ENCODE peak calls at places on chromosomes 3 and 15, in six cellular contexts. One of them, this sample, is unnamed.

GRCh38 chr3:10666621-10667020 is 149.4 kb upstream of the SLC6A11 start:
- DNase-seq in HEK293T: no peak
- DNase-seq in naive thymus-derived CD8-positive, alpha-beta T cell: no peak
- DNase-seq in stimulated activated CD8-positive, alpha-beta memory T cell treated with anti-CD3 and anti-CD28 coated beads, Interleukin-2, amount 100 ng/mL, for 48 hours: no peak
- DNase-seq in neural crest cell: no peak
- DNase-seq in COR-L47: no peak
- DNase-seq in this sample: peak; percentile 78

GRCh38 chr3:182118081-182118480 is 406.4 kb downstream of the SOX2 start:
- DNase-seq in HEK293T: no peak
- DNase-seq in naive thymus-derived CD8-positive, alpha-beta T cell: no peak
- DNase-seq in stimulated activated CD8-positive, alpha-beta memory T cell treated with anti-CD3 and anti-CD28 coated beads, Interleukin-2, amount 100 ng/mL, for 48 hours: no peak
- DNase-seq in COR-L47: peak; percentile 61
- DNase-seq in neural crest cell: no peak
- DNase-seq in this sample: no peak

GRCh38 chr3:32401141-32401540 is 9.5 kb downstream of the CMTM7 start:
- DNase-seq in naive thymus-derived CD8-positive, alpha-beta T cell: no peak
- DNase-seq in stimulated activated CD8-positive, alpha-beta memory T cell treated with anti-CD3 and anti-CD28 coated beads, Interleukin-2, amount 100 ng/mL, for 48 hours: no peak
- DNase-seq in HEK293T: no peak
- DNase-seq in COR-L47: no peak
- DNase-seq in neural crest cell: no peak
- DNase-seq in this sample: no peak

GRCh38 chr15:75201609-75202250 is at the start of gene C15orf39:
- DNase-seq in naive thymus-derived CD8-positive, alpha-beta T cell: peak; percentile 91
- DNase-seq in COR-L47: peak; percentile 73
- DNase-seq in neural crest cell: peak; percentile 73
- DNase-seq in HEK293T: peak; percentile 94
- DNase-seq in stimulated activated CD8-positive, alpha-beta memory T cell treated with anti-CD3 and anti-CD28 coated beads, Interleukin-2, amount 100 ng/mL, for 48 hours: peak; percentile 67
- DNase-seq in this sample: peak; percentile 40

GRCh38 chr15:34890424-34890823 is 79.1 kb downstream of the AQR start:
- DNase-seq in HEK293T: no peak
- DNase-seq in naive thymus-derived CD8-positive, alpha-beta T cell: no peak
- DNase-seq in COR-L47: no peak
- DNase-seq in stimulated activated CD8-positive, alpha-beta memory T cell treated with anti-CD3 and anti-CD28 coated beads, Interleukin-2, amount 100 ng/mL, for 48 hours: no peak
- DNase-seq in neural crest cell: no peak
- DNase-seq in this sample: no peak

GRCh38 chr3:31532587-31533168 is at the start of gene STT3B:
- DNase-seq in COR-L47: peak; percentile 42
- DNase-seq in HEK293T: peak; percentile 46
- DNase-seq in naive thymus-derived CD8-positive, alpha-beta T cell: peak; percentile 96
- DNase-seq in neural crest cell: peak; percentile 63
- DNase-seq in stimulated activated CD8-positive, alpha-beta memory T cell treated with anti-CD3 and anti-CD28 coated beads, Interleukin-2, amount 100 ng/mL, for 48 hours: peak; percentile 71
- DNase-seq in this sample: no peak

GRCh38 chr15:40060241-40060961 is 21.4 kb upstream of the SRP14 start:
- DNase-seq in neural crest cell: no peak
- DNase-seq in stimulated activated CD8-positive, alpha-beta memory T cell treated with anti-CD3 and anti-CD28 coated beads, Interleukin-2, amount 100 ng/mL, for 48 hours: no peak
- DNase-seq in COR-L47: no peak
- DNase-seq in naive thymus-derived CD8-positive, alpha-beta T cell: no peak
- DNase-seq in HEK293T: no peak
- DNase-seq in this sample: peak; percentile 7

GRCh38 chr3:178618197-178618596 is 82.0 kb downstream of the KCNMB2 start:
- DNase-seq in COR-L47: no peak
- DNase-seq in naive thymus-derived CD8-positive, alpha-beta T cell: no peak
- DNase-seq in HEK293T: no peak
- DNase-seq in neural crest cell: no peak
- DNase-seq in stimulated activated CD8-positive, alpha-beta memory T cell treated with anti-CD3 and anti-CD28 coated beads, Interleukin-2, amount 100 ng/mL, for 48 hours: no peak
- DNase-seq in this sample: no peak

GRCh38 chr3:54427951-54428871 is 305.9 kb downstream of the CACNA2D3 start:
- DNase-seq in COR-L47: peak; percentile 70
- DNase-seq in HEK293T: peak; percentile 69
- DNase-seq in stimulated activated CD8-positive, alpha-beta memory T cell treated with anti-CD3 and anti-CD28 coated beads, Interleukin-2, amount 100 ng/mL, for 48 hours: peak; percentile 2
- DNase-seq in naive thymus-derived CD8-positive, alpha-beta T cell: peak; percentile 7
- DNase-seq in neural crest cell: peak; percentile 69
- DNase-seq in this sample: peak; percentile 48

GRCh38 chr15:47460775-47461174 is 256.5 kb upstream of the SEMA6D start:
- DNase-seq in neural crest cell: no peak
- DNase-seq in HEK293T: no peak
- DNase-seq in naive thymus-derived CD8-positive, alpha-beta T cell: no peak
- DNase-seq in COR-L47: no peak
- DNase-seq in stimulated activated CD8-positive, alpha-beta memory T cell treated with anti-CD3 and anti-CD28 coated beads, Interleukin-2, amount 100 ng/mL, for 48 hours: no peak
- DNase-seq in this sample: no peak

GRCh38 chr15:57626713-57627440 is 35.2 kb downstream of the MYZAP start:
- DNase-seq in stimulated activated CD8-positive, alpha-beta memory T cell treated with anti-CD3 and anti-CD28 coated beads, Interleukin-2, amount 100 ng/mL, for 48 hours: no peak
- DNase-seq in COR-L47: peak; percentile 35
- DNase-seq in neural crest cell: no peak
- DNase-seq in HEK293T: no peak
- DNase-seq in naive thymus-derived CD8-positive, alpha-beta T cell: no peak
- DNase-seq in this sample: no peak

GRCh38 chr3:151282921-151283320 is 4.6 kb upstream of the P2RY14 start:
- DNase-seq in neural crest cell: no peak
- DNase-seq in stimulated activated CD8-positive, alpha-beta memory T cell treated with anti-CD3 and anti-CD28 coated beads, Interleukin-2, amount 100 ng/mL, for 48 hours: no peak
- DNase-seq in COR-L47: peak; percentile 43
- DNase-seq in HEK293T: peak; percentile 57
- DNase-seq in naive thymus-derived CD8-positive, alpha-beta T cell: peak; percentile 72
- DNase-seq in this sample: no peak

GRCh38 chr3:184409331-184409926 is 29.6 kb downstream of the CHRD start:
- DNase-seq in stimulated activated CD8-positive, alpha-beta memory T cell treated with anti-CD3 and anti-CD28 coated beads, Interleukin-2, amount 100 ng/mL, for 48 hours: no peak
- DNase-seq in neural crest cell: no peak
- DNase-seq in COR-L47: no peak
- DNase-seq in HEK293T: no peak
- DNase-seq in naive thymus-derived CD8-positive, alpha-beta T cell: no peak
- DNase-seq in this sample: no peak

This sample was measured in dorsolateral prefrontal cortex.